ENCODE peak calls at places on chromosomes 2 and 18, in four cellular contexts. A is hepatic stellate cell, Q is T-helper 2 cell, E is pancreas. S is an unnamed sample.

GRCh38 chr18:8366656-8367055 is 242.6 kb upstream of the RAB12 start:
- DNase-seq in A (no peak), Q (no peak), E (no peak), S (no peak)

GRCh38 chr2:3159801-3160545 is 217.6 kb downstream of the EIPR1 start:
- DNase-seq in A (no peak), Q (no peak), E (no peak), S (no peak)

GRCh38 chr2:186713664-186714063 is 19.8 kb downstream of the FAM171B start:
- DNase-seq in A (no peak), Q (no peak), E (no peak), S (no peak)

GRCh38 chr18:30568333-30568732 is 474.2 kb downstream of the DSC3 start:
- DNase-seq in A (no peak), Q (no peak), E (no peak), S (no peak)

GRCh38 chr2:132953771-132954170 is 283.8 kb upstream of the LYPD1 start:
- DNase-seq in A (no peak), Q (no peak), E (no peak), S (no peak)

GRCh38 chr18:41828137-41828536 is 126.9 kb upstream of the PIK3C3 start:
- DNase-seq in A (no peak), Q (no peak), E (no peak), S (no peak)

GRCh38 chr18:46688853-46689525 is 32.0 kb upstream of the LOXHD1 start:
- DNase-seq in A (no peak), Q (no peak), E (no peak), S (no peak)

GRCh38 chr18:39959839-39960238 is 1995.2 kb upstream of the PIK3C3 start:
- DNase-seq in A (no peak), Q (no peak), E (no peak), S (no peak)

GRCh38 chr2:19120941-19121750 is 237.3 kb downstream of the OSR1 start:
- DNase-seq in A (peak), Q (no peak), E (no peak), S (peak)

GRCh38 chr2:37648316-37649011 is 23.0 kb downstream of the CDC42EP3 start:
- DNase-seq in A (no peak), Q (no peak), E (no peak), S (no peak)

GRCh38 chr2:169247231-169247630 is 115.1 kb downstream of the LRP2 start:
- DNase-seq in A (no peak), Q (no peak), E (no peak), S (no peak)

GRCh38 chr2:92073815-92074548 is 2797.2 kb upstream of the TEKT4 start:
- DNase-seq in A (no peak), Q (no peak), E (no peak), S (no peak)

GRCh38 chr2:86396304-86396785 is 44.8 kb upstream of the KDM3A start:
- DNase-seq in A (peak), Q (no peak), E (peak), S (peak)

GRCh38 chr2:234458466-234458865 is 38.4 kb downstream of the ARL4C start:
- DNase-seq in A (no peak), Q (no peak), E (no peak), S (no peak)

GRCh38 chr18:55779461-55779710 is 191.4 kb upstream of the TCF4 start:
- DNase-seq in A (peak), Q (no peak), E (no peak), S (no peak)

GRCh38 chr2:110812726-110813645 is 80.6 kb downstream of the ACOXL start:
- DNase-seq in A (no peak), Q (no peak), E (no peak), S (no peak)

GRCh38 chr2:167550448-167550847 is 662.2 kb downstream of the XIRP2 start:
- DNase-seq in A (no peak), Q (no peak), E (no peak), S (no peak)

GRCh38 chr2:227228061-227228667 is 63.7 kb downstream of the COL4A3 start:
- DNase-seq in A (no peak), Q (no peak), E (peak), S (no peak)

GRCh38 chr2:170596576-170596975 is 118.6 kb upstream of the SP5 start:
- DNase-seq in A (no peak), Q (no peak), E (no peak), S (no peak)

GRCh38 chr2:226554726-226555125 is 244.9 kb downstream of the IRS1 start:
- DNase-seq in A (no peak), Q (no peak), E (no peak), S (no peak)

GRCh38 chr2:170587937-170588336 is 127.2 kb upstream of the SP5 start:
- DNase-seq in A (no peak), Q (no peak), E (no peak), S (no peak)

GRCh38 chr2:23901966-23902942 is 24.7 kb downstream of the ATAD2B start:
- DNase-seq in A (no peak), Q (no peak), E (no peak), S (peak)

GRCh38 chr2:198917926-198918325 is 539.8 kb downstream of the SATB2 start:
- DNase-seq in A (no peak), Q (no peak), E (no peak), S (no peak)

GRCh38 chr18:56756971-56757370 is 105.8 kb downstream of the WDR7 start:
- DNase-seq in A (no peak), Q (no peak), E (peak), S (no peak)

GRCh38 chr2:113842919-113843736 is 46.8 kb upstream of the ACTR3 start:
- DNase-seq in A (peak), Q (no peak), E (no peak), S (peak)

GRCh38 chr2:237624565-237624964 is 2.8 kb upstream of the LRRFIP1 start:
- DNase-seq in A (no peak), Q (no peak), E (no peak), S (no peak)

GRCh38 chr2:37324536-37324785 is 172 bp downstream of the PRKD3 start:
- DNase-seq in A (no peak), Q (no peak), E (peak), S (no peak)

GRCh38 chr2:239855863-239856587 is 169.1 kb downstream of the NDUFA10 start:
- DNase-seq in A (no peak), Q (no peak), E (no peak), S (no peak)

GRCh38 chr18:46334200-46334553 is 230.0 kb downstream of the HAUS1 start:
- DNase-seq in A (no peak), Q (no peak), E (no peak), S (no peak)

GRCh38 chr2:179606141-179606540 is 255.3 kb downstream of the ZNF385B start:
- DNase-seq in A (no peak), Q (no peak), E (no peak), S (no peak)